ENCODE peak calls at places on chromosome 2, in six cellular contexts. E is astrocyte of the spinal cord, B is ovary, R is fibroblast of the aortic adventitia, U is kidney epithelial cell, V is GM06990. L is an unnamed sample.

GRCh38 chr2:233481368-233482142 is 85.0 kb downstream of the USP40 start:
- DNase-seq in B (no peak), V (no peak), R (no peak), U (no peak), E (no peak), L (no peak)

GRCh38 chr2:176211110-176211509 is 22.6 kb downstream of the HOXD1 start:
- DNase-seq in V (no peak), R (no peak), U (no peak), E (no peak), B (no peak), L (no peak)

GRCh38 chr2:26560892-26561291 is 80.3 kb downstream of the CIB4 start:
- DNase-seq in E (no peak), V (no peak), B (no peak), R (no peak), U (no peak), L (no peak)

GRCh38 chr2:127404466-127405251 is 13.6 kb upstream of the PROC start:
- DNase-seq in B (no peak), R (no peak), U (no peak), E (no peak), V (no peak), L (no peak)

GRCh38 chr2:101036562-101036961 is 34.5 kb downstream of the RPL31 start:
- DNase-seq in V (no peak), U (no peak), R (peak), E (peak), B (no peak), L (peak)

GRCh38 chr2:173869244-173869643 is 95.9 kb downstream of the SP3 start:
- DNase-seq in E (no peak), U (no peak), V (no peak), B (no peak), R (no peak), L (no peak)

GRCh38 chr2:234945339-234945895 is 6.4 kb upstream of the SH3BP4 start:
- DNase-seq in E (no peak), R (no peak), U (no peak), B (no peak), V (no peak), L (peak)

GRCh38 chr2:84481702-84482101 is 22.6 kb upstream of the SUCLG1 start:
- DNase-seq in E (peak), U (peak), B (no peak), R (peak), V (no peak), L (peak)

GRCh38 chr2:36717556-36718266 is 21.2 kb downstream of the VIT start:
- DNase-seq in E (no peak), B (no peak), R (no peak), U (no peak), V (no peak), L (no peak)

GRCh38 chr2:19733951-19734425 is 167.8 kb downstream of the TTC32 start:
- DNase-seq in B (no peak), V (no peak), E (peak), R (peak), U (no peak), L (peak)

GRCh38 chr2:226911932-226912331 is 76.1 kb downstream of the RHBDD1 start:
- DNase-seq in V (no peak), E (peak), U (no peak), R (peak), B (no peak), L (peak)

GRCh38 chr2:175552902-175553301 is 371.4 kb upstream of the ATP5MC3 start:
- DNase-seq in V (no peak), U (no peak), E (no peak), R (no peak), B (no peak), L (no peak)

GRCh38 chr2:18518116-18519111 is 42.0 kb downstream of the RDH14 start:
- DNase-seq in B (no peak), E (peak), V (no peak), R (peak), U (no peak), L (peak)

GRCh38 chr2:128446049-128446811 is 127.6 kb upstream of the HS6ST1 start:
- DNase-seq in V (no peak), B (no peak), U (no peak), R (no peak), E (no peak), L (no peak)

GRCh38 chr2:181025004-181025403 is 44.6 kb downstream of the UBE2E3 start:
- DNase-seq in E (no peak), B (no peak), U (no peak), R (no peak), V (no peak), L (no peak)

GRCh38 chr2:65172994-65173790 is 43.3 kb upstream of the RAB1A start:
- DNase-seq in E (no peak), U (no peak), V (no peak), R (no peak), B (no peak), L (no peak)

GRCh38 chr2:58594175-58594574 is 353.1 kb upstream of the FANCL start:
- DNase-seq in U (no peak), B (no peak), V (no peak), E (no peak), R (no peak), L (peak)

GRCh38 chr2:40436093-40436475 is 15.8 kb downstream of the SLC8A1 start:
- DNase-seq in V (no peak), R (no peak), E (no peak), U (no peak), B (no peak), L (no peak)

GRCh38 chr2:227503433-227504406 is 31.8 kb downstream of the AGFG1 start:
- DNase-seq in U (no peak), R (peak), E (peak), V (no peak), B (no peak), L (peak)

GRCh38 chr2:136399667-136400316 is 281.8 kb upstream of the CXCR4 start:
- DNase-seq in E (no peak), R (no peak), U (no peak), V (no peak), B (no peak), L (no peak)

GRCh38 chr2:96325884-96326255 is 753 bp downstream of the ITPRIPL1 start:
- DNase-seq in V (peak), R (no peak), U (no peak), B (no peak), E (no peak), L (no peak)

GRCh38 chr2:53028259-53028658 is 739.3 kb upstream of the CHAC2 start:
- DNase-seq in R (peak), B (no peak), U (no peak), E (peak), V (no peak), L (peak)

GRCh38 chr2:121965666-121966065 is 210.2 kb downstream of the TSN start:
- DNase-seq in V (no peak), U (no peak), E (no peak), R (no peak), B (no peak), L (no peak)

GRCh38 chr2:175478369-175478768 is 296.9 kb upstream of the ATP5MC3 start:
- DNase-seq in E (no peak), U (no peak), R (no peak), B (no peak), V (no peak), L (no peak)

GRCh38 chr2:63059434-63060078 is 8.9 kb downstream of the OTX1 start:
- DNase-seq in E (no peak), B (peak), U (no peak), V (peak), R (no peak), L (peak)

GRCh38 chr2:63056309-63057065 is 5.9 kb downstream of the OTX1 start:
- DNase-seq in R (no peak), V (peak), B (no peak), E (no peak), U (no peak), L (peak)

GRCh38 chr2:63057249-63058148 is 6.9 kb downstream of the OTX1 start:
- DNase-seq in R (no peak), E (no peak), B (no peak), U (no peak), V (peak), L (peak)

GRCh38 chr2:63058742-63059433 is 8.3 kb downstream of the OTX1 start:
- DNase-seq in B (peak), V (peak), E (no peak), R (no peak), U (no peak), L (peak)

DNA sequence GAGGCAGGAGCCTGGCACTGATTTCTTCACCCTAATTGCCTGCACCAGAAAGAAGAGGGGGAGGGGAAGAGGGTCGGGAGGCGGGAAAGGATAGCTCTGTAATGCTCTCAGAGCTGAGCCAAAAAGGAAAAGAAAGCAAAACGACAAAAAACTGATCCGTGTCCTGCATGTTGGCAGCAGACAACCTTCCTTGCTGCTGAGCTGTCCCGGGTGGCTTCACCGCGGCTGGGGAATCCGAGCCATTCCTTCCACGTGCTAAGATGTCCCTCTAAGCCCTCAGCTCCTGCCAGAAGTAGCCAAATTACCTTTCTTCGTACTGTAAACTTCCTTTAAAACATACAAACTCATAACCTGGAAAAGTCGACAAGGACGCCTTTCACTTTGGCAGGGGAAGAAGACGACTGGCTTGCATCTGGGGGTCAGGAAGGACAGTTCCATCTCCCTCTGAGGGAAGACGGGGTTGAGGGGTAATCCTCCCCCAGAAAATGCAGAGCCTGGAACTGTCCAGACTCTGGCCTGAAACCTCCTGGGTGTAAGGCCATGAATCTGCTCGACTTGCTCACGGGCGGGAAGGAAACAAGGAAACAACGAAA is 7.6 kb downstream of the OTX1 start:
- DNase-seq in V (peak), B (peak), E (peak), U (no peak), R (peak), L (peak)
- H3K4me3 ChIP-seq in V (peak), B (no peak), E (no peak), U (no peak), R (no peak), L (no peak)

DNA sequence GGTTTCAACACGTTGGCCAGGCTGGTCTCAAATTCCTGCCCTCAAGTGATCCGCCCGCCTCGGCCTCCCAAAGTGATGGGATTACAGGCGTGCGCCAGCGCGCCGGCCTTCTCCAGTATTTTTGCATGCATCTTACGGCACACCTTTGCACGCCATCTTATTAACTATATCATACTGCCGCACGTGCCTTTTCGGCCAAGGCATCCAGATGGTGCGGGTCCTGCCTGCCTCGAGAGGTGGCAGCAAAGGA is 759 bp upstream of the ING5 start:
- DNase-seq in B (no peak), E (no peak), U (no peak), V (no peak), R (peak), L (no peak)
- TF ChIP-seq CTCF in B (no peak), E (peak), U (no peak), V (peak), R (peak), L (no peak)

GRCh38 chr2:64013053-64013452 is 6.2 kb downstream of the VPS54 start:
- DNase-seq in B (no peak), V (no peak), R (no peak), U (no peak), E (no peak), L (no peak)
- H3K4me3 ChIP-seq in B (no peak), V (no peak), R (no peak), U (no peak), E (no peak), L (no peak)

DNA sequence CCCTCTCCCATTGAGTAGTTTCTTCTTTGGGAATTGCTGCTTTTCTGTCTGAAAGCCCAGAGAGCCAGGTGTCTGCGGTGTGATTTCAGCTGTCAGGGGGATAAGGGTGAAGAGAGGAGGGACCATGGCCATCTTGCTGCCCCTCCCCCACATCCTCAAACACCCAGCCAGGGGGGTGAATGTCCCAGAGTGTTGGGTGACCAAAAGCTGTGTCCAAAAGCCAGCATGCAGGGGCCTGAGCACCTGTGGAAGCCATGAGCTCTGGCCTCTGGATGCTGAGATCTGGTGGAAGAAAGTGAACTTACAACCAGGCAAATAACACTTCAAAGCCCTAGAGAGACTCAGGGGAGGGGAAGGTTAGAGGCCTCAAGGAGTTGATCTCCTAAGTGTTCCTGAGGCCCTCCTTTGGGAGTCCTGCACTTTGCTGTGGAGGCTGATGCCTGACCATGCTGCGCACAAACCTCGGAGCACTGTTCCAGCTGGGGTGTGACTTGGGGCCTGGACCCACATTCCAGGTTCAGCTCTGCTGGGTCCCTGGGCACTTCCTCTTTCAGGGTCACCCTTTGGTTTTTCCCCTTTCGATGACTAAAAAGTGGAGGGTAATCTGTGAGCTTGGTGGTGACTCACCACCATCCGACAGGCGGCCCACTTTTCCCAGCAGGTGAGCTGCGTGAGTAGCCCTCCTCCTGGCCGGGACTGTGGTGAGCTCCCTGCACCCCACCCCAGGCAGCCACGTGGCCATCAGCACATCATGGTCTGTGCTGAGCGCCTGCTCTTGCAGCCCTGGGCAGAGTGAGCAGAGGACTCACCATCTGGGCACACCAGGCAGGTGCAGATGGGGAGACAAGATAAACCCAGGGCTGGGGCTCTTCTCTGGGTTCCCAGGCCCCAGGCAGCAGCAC is 66.8 kb upstream of the FOSL2 start:
- DNase-seq in U (peak), E (peak), V (peak), R (no peak), B (no peak), L (no peak)
- TF ChIP-seq CTCF in U (peak), E (no peak), V (no peak), R (no peak), B (no peak), L (no peak)

GRCh38 chr2:205948496-205948837 is 137.5 kb downstream of the INO80D start:
- DNase-seq in V (no peak), U (no peak), R (no peak), B (no peak), E (no peak), L (no peak)
- H3K4me3 ChIP-seq in V (no peak), U (no peak), R (no peak), B (no peak), E (no peak), L (no peak)

DNA sequence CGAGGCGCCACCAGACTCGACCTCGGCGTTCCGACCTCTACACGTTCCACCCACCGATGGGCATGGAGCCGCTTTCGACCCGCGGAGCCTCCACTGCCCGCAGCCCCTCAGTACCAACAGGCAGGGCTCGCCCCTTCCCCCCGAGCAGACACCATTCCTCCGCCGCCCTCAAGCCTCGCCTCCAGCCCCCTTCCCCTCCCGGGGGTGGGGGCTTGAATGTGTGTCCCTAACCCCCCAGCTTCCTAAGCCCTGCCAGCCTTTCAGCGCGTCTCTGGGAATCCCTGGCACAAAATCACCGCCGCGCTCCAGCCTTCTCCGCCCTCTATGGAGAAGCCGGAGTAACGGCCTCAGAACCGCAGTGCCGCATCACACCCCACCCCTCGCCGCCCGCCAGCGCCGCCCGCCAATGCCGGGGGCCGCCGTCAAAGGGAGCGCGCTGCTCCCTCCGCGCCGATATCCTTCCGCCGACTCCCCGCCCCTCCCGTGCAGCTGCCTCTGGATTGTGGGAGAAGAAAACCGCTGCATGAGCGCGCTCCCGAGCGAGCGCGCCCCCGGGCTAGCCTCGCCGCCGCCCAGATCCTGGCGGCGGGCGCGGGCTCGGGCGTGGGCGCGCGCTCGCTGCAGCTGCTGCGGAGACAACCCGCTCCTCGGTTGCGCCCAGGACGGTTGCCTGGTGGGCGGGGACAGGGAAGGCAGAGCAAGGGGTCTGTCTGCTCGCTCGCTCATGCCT is at the start of gene CCDC88A:
- DNase-seq in V (peak), E (peak), U (peak), B (peak), R (peak), L (peak)
- TF ChIP-seq CTCF in V (peak), E (peak), U (no peak), B (no peak), R (peak), L (no peak)

GRCh38 chr2:201215963-201216362 is 33.0 kb downstream of the CASP10 start:
- DNase-seq in B (no peak), E (no peak), V (no peak), U (no peak), R (no peak), L (no peak)

GRCh38 chr2:201216918-201217317 is 34.0 kb downstream of the CASP10 start:
- DNase-seq in V (no peak), U (no peak), R (no peak), E (no peak), B (no peak), L (no peak)

GRCh38 chr2:201220102-201220570 is 37.2 kb downstream of the CASP10 start:
- DNase-seq in U (no peak), R (peak), V (no peak), B (no peak), E (no peak), L (no peak)

GRCh38 chr2:201218780-201219179 is 35.8 kb downstream of the CASP10 start:
- DNase-seq in V (no peak), U (no peak), B (no peak), E (no peak), R (no peak), L (peak)

GRCh38 chr2:201219328-201220096 is 36.6 kb downstream of the CASP10 start:
- DNase-seq in U (no peak), E (no peak), B (no peak), V (no peak), R (no peak), L (no peak)
- H3K4me3 ChIP-seq in U (no peak), E (no peak), B (no peak), V (no peak), R (no peak), L (no peak)

DNA sequence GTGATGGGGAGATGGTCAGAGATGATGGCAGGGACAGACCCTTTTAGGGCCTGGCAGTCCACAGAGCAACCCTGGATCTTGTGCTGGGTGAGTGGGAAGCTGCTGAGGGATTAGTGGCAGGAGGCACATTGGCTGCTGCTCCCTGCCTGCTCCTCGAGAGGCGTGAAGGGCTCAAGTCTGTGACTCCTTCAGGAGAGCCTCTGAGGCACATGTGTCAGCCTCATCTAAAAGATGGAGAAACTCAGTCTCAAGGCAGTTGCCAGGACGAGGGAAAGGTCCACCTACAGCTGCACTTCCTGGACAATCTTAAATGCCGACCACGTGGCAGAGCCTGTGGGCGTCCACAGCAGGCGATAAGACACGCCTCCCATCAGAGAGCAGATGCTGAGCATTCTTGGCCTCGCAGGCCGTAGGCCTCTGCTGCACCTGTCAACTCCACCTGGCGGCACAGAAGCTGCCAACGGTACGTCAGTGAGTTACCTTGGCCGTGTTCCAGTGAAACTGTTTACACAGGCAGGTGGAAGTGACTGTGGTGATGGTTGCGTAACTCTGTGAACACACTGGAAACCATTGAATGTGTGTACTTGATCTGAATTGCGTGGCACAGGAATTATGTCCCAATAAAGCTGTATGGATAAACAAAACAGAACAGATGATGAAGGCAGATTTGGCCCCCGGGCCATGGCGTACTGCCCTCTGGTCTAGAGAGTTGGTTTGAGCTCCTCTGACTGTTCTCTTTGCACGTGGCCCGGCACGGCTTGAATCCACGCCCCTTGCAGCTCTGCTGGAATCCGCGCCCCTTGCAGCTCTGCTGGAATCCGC is 114.4 kb downstream of the RNF144A start:
- DNase-seq in U (peak), E (peak), R (no peak), V (no peak), B (no peak), L (peak)
- TF ChIP-seq CTCF in U (no peak), E (no peak), R (no peak), V (no peak), B (no peak), L (no peak)

DNA sequence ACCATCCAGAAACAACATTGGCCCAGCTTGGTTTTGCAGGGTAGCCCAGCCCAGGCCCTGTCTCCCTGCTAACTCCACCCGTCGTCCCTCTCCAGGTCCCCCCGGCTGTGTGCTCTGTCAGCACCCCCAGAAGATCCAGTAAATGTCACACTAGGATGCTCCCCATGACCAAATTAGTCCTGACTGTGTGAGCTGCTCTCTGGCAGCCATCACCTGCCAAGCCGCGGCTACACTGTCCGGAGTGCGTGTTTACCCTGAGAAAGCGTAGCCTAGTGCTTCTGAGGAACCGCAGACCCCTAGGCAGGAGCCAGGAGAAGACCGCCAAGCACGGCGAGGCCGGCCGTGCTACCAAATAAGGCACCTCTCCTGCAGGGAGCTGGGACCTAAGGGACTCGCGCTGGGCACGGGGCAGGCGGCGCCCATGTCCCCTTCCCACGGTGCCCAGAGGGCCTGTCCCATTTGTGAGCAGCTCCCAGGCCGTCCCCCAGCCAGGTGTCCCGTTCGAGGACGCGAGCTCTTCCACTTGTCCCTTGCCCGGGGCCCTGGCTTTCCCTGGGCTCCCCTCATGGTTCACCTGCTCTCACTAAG is 849.9 kb downstream of the RNF144A start:
- DNase-seq in R (no peak), B (no peak), U (no peak), V (no peak), E (no peak), L (no peak)
- H3K4me3 ChIP-seq in R (no peak), B (no peak), U (no peak), V (no peak), E (no peak), L (no peak)

L was measured in foreskin fibroblast.